ENCODE peak calls at places on chromosome 9, in six cellular contexts. S is adrenal gland, X is SK-N-SH, H is IMR-90, G is cardiac muscle cell, F is GM23338. E is an unnamed sample. For H3K27me3 and H3K4me1, the result is how much of the 10 kb centered on the place peaks cover.

GRCh38 chr9:116075191-116075590 is 78.4 kb upstream of the PAPPA start:
- DNase-seq in S (no peak), X (no peak), H (peak), G (peak), F (no peak), E (no peak)

GRCh38 chr9:133090187-133090586 is 28.4 kb downstream of the CEL start:
- DNase-seq in S (no peak), X (peak), H (no peak), G (no peak), F (no peak), E (no peak)

GRCh38 chr9:87701931-87702421 is 23.9 kb upstream of the CTSL start:
- DNase-seq in S (no peak), X (no peak), H (no peak), G (no peak), F (peak), E (no peak)

GRCh38 chr9:33246269-33246860 is 6.4 kb downstream of the SPINK4 start:
- DNase-seq in S (no peak), X (no peak), H (no peak), G (no peak), F (no peak), E (no peak)

GRCh38 chr9:73807956-73808355 is 656.3 kb downstream of the ANXA1 start:
- DNase-seq in S (no peak), X (no peak), H (no peak), G (no peak), F (no peak), E (no peak)

GRCh38 chr9:117088786-117089185 is 326.1 kb downstream of the ASTN2 start:
- DNase-seq in S (no peak), X (no peak), H (no peak), G (no peak), F (no peak), E (no peak)

GRCh38 chr9:129305246-129305645 is 127.2 kb upstream of the IER5L start:
- DNase-seq in S (no peak), X (no peak), H (no peak), G (no peak), F (no peak), E (no peak)

GRCh38 chr9:98383758-98384157 is 128.3 kb upstream of the TBC1D2 start:
- DNase-seq in S (no peak), X (no peak), H (peak), G (peak), F (peak), E (no peak)

GRCh38 chr9:124220551-124221451 is 36.9 kb upstream of the NEK6 start:
- DNase-seq in S (peak), X (peak), H (peak), G (peak), F (no peak), E (peak)

GRCh38 chr9:114098021-114098659 is 952 bp downstream of the KIF12 start:
- DNase-seq in S (no peak), X (peak), H (no peak), G (no peak), F (peak), E (peak)
- H3K27me3 ChIP-seq in S (under half), X (under half), H (half or more), G (under half), F (under half), E (under half)

GRCh38 chr9:5611321-5612186 is 17.4 kb upstream of the RIC1 start:
- DNase-seq in S (no peak), X (no peak), H (no peak), G (no peak), F (no peak), E (no peak)
- H3K4me1 ChIP-seq in S (under half), X (under half), H (under half), G (under half), F (under half), E (under half)

GRCh38 chr9:95515272-95516113 is 1.3 kb downstream of the PTCH1 start:
- DNase-seq in S (no peak), X (peak), H (no peak), G (no peak), F (peak), E (peak)

GRCh38 chr9:95514402-95514801 is 2.4 kb downstream of the PTCH1 start:
- DNase-seq in S (no peak), X (no peak), H (no peak), G (no peak), F (no peak), E (no peak)

GRCh38 chr9:95512751-95513120 is 4.0 kb downstream of the PTCH1 start:
- DNase-seq in S (no peak), X (no peak), H (no peak), G (no peak), F (no peak), E (no peak)

GRCh38 chr9:95511952-95512750 is 4.6 kb downstream of the PTCH1 start:
- DNase-seq in S (no peak), X (peak), H (no peak), G (peak), F (peak), E (no peak)

GRCh38 chr9:95513722-95514121 is 3.0 kb downstream of the PTCH1 start:
- DNase-seq in S (no peak), X (no peak), H (no peak), G (no peak), F (peak), E (no peak)
- H3K27me3 ChIP-seq in S (under half), X (under half), H (under half), G (under half), F (half or more), E (under half)

DNA sequence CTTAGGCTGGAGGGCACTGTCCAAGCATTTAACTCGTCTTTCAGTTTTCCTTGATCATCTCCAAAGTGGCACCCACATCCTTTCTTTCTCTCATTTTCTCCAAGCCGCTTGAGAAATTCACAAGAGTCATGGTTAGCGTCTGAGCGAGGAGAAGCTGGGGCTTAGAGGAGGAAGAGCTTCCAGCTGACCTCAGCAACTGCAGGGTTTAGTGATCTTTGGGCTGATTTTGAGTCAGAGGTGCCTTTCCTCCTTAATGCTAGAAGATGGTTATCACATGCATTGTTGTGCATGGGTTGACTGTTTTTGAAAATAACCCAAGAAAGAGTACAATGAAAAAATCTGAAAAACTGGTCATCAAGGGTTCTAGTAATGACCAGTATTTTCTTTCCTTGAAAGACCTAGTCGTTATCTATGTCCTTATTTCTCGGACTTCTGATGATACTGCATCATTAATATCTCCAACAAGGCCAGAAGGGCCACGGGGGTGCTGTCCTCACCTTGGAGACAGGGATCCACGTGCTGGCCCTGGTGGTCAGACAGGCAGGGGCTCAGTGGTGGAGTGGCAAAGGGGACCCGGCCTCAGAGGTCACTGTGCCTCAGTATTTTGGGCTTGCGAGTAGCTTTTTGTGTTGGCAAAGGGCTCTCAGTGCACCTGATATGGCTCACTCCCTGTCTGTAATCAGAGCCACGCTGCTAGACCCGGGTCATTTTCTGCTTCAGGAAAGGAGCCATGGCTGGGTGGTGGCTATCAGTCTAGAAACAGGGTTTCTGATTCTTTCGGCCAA is 134.9 kb downstream of the GADD45G start:
- DNase-seq in S (no peak), X (no peak), H (no peak), G (no peak), F (no peak), E (no peak)
- H3K4me1 ChIP-seq in S (under half), X (under half), H (under half), G (under half), F (under half), E (under half)